ENCODE peak calls at places on chromosomes 12 and 14, in nine cellular contexts. S is right atrium auricular region; B is stimulated activated CD4-positive, alpha-beta T cell treated with anti-CD3 and anti-CD28 coated beads, TNF-alpha, amount 100 ng/mL, for 24 hours; R is WERI-Rb-1; U is H7; P is lung; X is neural progenitor cell; I is putamen; F is NCI-H748 treated with DMSO at 0.1 percent for 48 hours. G is an unnamed sample.

GRCh38 chr14:99968931-99969330 is 96.3 kb upstream of the EVL start:
- DNase-seq in S (no peak), B (no peak), R (no peak), U (no peak), P (no peak), X (no peak), I (no peak), F (no peak), G (no peak)

GRCh38 chr12:91846466-91847055 is 299.1 kb downstream of the BTG1 start:
- DNase-seq in S (no peak), B (no peak), R (no peak), U (no peak), P (no peak), X (no peak), I (no peak), F (no peak), G (no peak)

GRCh38 chr14:23932639-23933038 is 20.9 kb upstream of the DHRS4 start:
- DNase-seq in S (no peak), B (no peak), R (no peak), U (no peak), P (no peak), X (no peak), I (no peak), F (no peak), G (no peak)

GRCh38 chr14:48792376-48793024 is 793.7 kb downstream of the RPS29 start:
- DNase-seq in S (no peak), B (no peak), R (no peak), U (no peak), P (no peak), X (no peak), I (no peak), F (no peak), G (no peak)

GRCh38 chr12:24470050-24470449 is 478.9 kb downstream of the BCAT1 start:
- DNase-seq in S (no peak), B (no peak), R (no peak), U (no peak), P (no peak), X (no peak), I (no peak), F (no peak), G (no peak)

GRCh38 chr14:93759781-93760307 is 28.4 kb downstream of the PRIMA1 start:
- DNase-seq in S (peak), B (no peak), R (peak), U (no peak), P (no peak), X (no peak), I (no peak), F (no peak), G (no peak)

GRCh38 chr12:11827096-11827841 is 177.8 kb downstream of the ETV6 start:
- DNase-seq in S (no peak), B (no peak), R (no peak), U (no peak), P (no peak), X (peak), I (no peak), F (no peak), G (no peak)

GRCh38 chr12:80241576-80242273 is 142.4 kb downstream of the OTOGL start:
- DNase-seq in S (no peak), B (no peak), R (no peak), U (no peak), P (no peak), X (no peak), I (no peak), F (no peak), G (no peak)

GRCh38 chr12:118984206-118984943 is 3.0 kb downstream of the SRRM4 start:
- DNase-seq in S (no peak), B (no peak), R (no peak), U (no peak), P (no peak), X (no peak), I (no peak), F (peak), G (no peak)

GRCh38 chr12:114878781-114879180 is 194.8 kb upstream of the TBX3 start:
- DNase-seq in S (no peak), B (no peak), R (no peak), U (no peak), P (no peak), X (no peak), I (no peak), F (no peak), G (no peak)

GRCh38 chr12:85633491-85633890 is 202.7 kb downstream of the RASSF9 start:
- DNase-seq in S (no peak), B (no peak), R (no peak), U (no peak), P (no peak), X (no peak), I (no peak), F (no peak), G (no peak)

GRCh38 chr12:25877446-25877845 is 81.0 kb upstream of the RASSF8 start:
- DNase-seq in S (no peak), B (no peak), R (no peak), U (no peak), P (no peak), X (no peak), I (no peak), F (no peak), G (no peak)

GRCh38 chr14:91142214-91142668 is 28.4 kb downstream of the DGLUCY start:
- DNase-seq in S (no peak), B (no peak), R (no peak), U (no peak), P (no peak), X (no peak), I (no peak), F (no peak), G (no peak)

GRCh38 chr12:47813491-47814196 is 6.1 kb downstream of the HDAC7 start:
- DNase-seq in S (no peak), B (no peak), R (no peak), U (peak), P (no peak), X (peak), I (no peak), F (no peak), G (peak)

GRCh38 chr12:2208837-2209236 is 156.1 kb downstream of the CACNA1C start:
- DNase-seq in S (no peak), B (no peak), R (no peak), U (no peak), P (no peak), X (no peak), I (no peak), F (no peak), G (no peak)

GRCh38 chr12:9211687-9212086 is 3.5 kb upstream of the PZP start:
- DNase-seq in S (no peak), B (no peak), R (no peak), U (no peak), P (no peak), X (no peak), I (no peak), F (no peak), G (no peak)

GRCh38 chr12:4031703-4032291 is 158.6 kb upstream of the PARP11 start:
- DNase-seq in S (peak), B (no peak), R (no peak), U (no peak), P (peak), X (no peak), I (no peak), F (no peak), G (no peak)

G was measured in SW 1271.